ENCODE peak calls at places on chromosomes 11 and 22, in four cellular contexts. F is uterus, H is spleen, V is HCT116. U is an unnamed sample. For H3K4me1, the result is how much of the 10 kb centered on the place peaks cover.

GRCh38 chr11:121651267-121651625 is 198.5 kb upstream of the SORL1-AS1 start:
- DNase-seq in V (no peak), F (no peak), H (no peak), U (no peak)

GRCh38 chr11:94623120-94623735 is 56.1 kb downstream of the PIWIL4 start:
- DNase-seq in V (peak), F (peak), H (no peak), U (peak)

GRCh38 chr11:59556883-59557205 is 45.5 kb downstream of the OR4D9 start:
- DNase-seq in V (no peak), H (no peak), F (no peak), U (no peak)

GRCh38 chr22:35656284-35656752 is 8.1 kb downstream of the APOL6 start:
- DNase-seq in F (no peak), H (no peak), V (no peak), U (no peak)

GRCh38 chr11:1930448-1930802 is 10.9 kb downstream of the TNNT3 start:
- DNase-seq in V (no peak), H (peak), F (peak), U (no peak)

GRCh38 chr11:83151274-83151977 is 5.5 kb upstream of the PCF11 start:
- DNase-seq in F (no peak), V (no peak), H (no peak), U (no peak)

GRCh38 chr11:118607401-118608267 is at the start of gene PHLDB1:
- DNase-seq in F (peak), H (peak), V (no peak), U (peak)

GRCh38 chr11:66915046-66915832 is 42.9 kb downstream of the PC start:
- DNase-seq in F (no peak), V (no peak), H (no peak), U (no peak)

GRCh38 chr11:14894657-14895598 is 2.9 kb upstream of the CYP2R1 start:
- DNase-seq in F (no peak), V (no peak), H (peak), U (peak)

GRCh38 chr22:27620367-27621154 is 181.0 kb downstream of the MN1 start:
- DNase-seq in F (no peak), H (no peak), V (no peak), U (no peak)

GRCh38 chr22:44331881-44332714 is 19.3 kb upstream of the SHISAL1 start:
- DNase-seq in F (peak), H (no peak), V (no peak), U (peak)

GRCh38 chr22:49091451-49091850 is 736.2 kb downstream of the BRD1 start:
- DNase-seq in F (no peak), V (no peak), H (peak), U (no peak)

GRCh38 chr11:44046202-44046601 is 1.6 kb upstream of the ACCSL start:
- DNase-seq in V (no peak), H (no peak), F (no peak), U (no peak)

GRCh38 chr11:32032478-32032877 is 58.4 kb upstream of the RCN1 start:
- DNase-seq in F (no peak), H (no peak), V (no peak), U (no peak)

GRCh38 chr22:45039206-45039605 is 29.4 kb upstream of the PHF21B start:
- DNase-seq in H (no peak), V (no peak), F (no peak), U (no peak)

GRCh38 chr11:118003021-118003423 is 16.8 kb downstream of the IL10RA start:
- DNase-seq in F (no peak), H (peak), V (no peak), U (no peak)

GRCh38 chr22:50189849-50190181 is 4.1 kb downstream of the TRABD start:
- DNase-seq in H (peak), F (no peak), V (no peak), U (no peak)
- H3K4me3 ChIP-seq in H (peak), F (peak), V (peak), U (no peak)

DNA sequence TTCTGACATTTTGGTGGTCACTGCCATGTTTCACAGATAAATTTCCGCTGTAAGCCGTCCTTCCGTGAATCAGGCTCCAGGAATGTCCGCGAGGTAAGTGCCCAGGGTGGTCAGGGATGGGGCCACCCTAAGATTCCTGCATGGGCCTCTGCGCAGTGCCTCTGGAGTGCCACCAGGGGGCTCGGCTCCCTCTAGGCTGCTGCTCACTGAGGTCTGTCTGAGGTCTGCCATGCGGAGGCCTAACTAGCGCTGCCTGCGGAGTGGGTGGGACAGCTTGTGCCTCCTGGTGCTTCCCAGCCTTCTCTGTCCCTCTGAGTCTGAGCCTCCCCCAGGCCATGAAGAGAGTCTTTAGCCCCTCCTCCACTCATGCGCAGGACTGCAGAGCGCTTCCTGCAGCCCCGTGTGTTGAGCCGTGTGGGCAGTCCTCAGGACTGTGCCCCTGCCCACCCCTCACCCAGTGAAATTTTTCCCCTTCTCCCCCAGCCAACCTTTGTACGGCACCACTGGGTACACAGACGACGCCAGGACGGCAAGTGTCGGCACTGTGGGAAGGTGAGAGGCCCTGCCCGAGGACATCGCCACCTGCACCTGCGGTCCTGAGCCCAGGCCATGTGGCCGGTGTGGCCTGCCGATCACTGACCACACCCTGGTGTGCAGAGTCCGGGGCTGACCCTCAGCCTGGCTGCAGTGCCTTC is 11.9 kb upstream of the MDK start:
- DNase-seq in V (peak), H (peak), F (peak), U (peak)
- H3K4me1 ChIP-seq in V (under half), H (half or more), F (under half), U (under half)

GRCh38 chr22:31248138-31248745 is 36.1 kb downstream of the LIMK2 start:
- DNase-seq in F (peak), H (peak), V (no peak), U (peak)
- TF ChIP-seq POLR2A in F (peak), H (no peak), V (no peak), U (no peak)

DNA sequence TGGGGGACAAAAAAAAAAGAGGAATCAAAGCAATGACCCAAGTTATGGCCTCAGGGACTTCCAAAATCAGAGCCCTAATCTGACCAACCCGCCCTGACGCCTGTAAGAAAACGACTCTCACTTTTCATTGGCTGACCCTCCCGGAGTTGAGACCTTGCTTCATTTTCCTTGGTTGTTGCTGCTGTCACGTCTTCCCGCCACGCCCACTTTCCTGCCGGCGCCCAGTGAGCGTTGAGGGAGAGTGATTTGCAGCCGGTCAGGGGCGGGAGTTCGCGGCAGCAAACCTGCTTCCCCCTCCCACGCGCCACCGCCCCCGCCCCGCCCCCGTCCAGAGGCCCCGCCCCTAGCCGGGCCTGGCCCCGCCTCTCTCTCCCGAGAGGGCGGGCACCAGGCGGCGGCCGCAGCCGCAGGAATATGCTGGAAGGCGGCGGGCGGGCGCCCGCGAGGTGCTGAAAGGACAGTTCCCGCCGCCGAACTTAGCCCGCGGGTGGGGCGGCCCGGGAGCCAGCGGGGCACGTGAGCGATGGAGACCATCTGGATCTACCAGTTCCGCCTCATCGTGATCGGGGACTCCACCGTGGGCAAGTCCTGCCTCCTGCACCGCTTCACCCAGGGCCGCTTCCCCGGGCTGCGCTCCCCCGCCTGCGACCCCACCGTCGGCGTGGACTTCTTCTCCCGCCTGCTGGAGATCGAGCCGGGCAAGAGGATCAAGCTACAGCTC is at the start of gene RAB39A:
- DNase-seq in H (peak), V (peak), F (peak), U (peak)
- H3K4me3 ChIP-seq in H (peak), V (no peak), F (peak), U (peak)

GRCh38 chr22:19094393-19094997 is 27.7 kb downstream of the DGCR2 start:
- DNase-seq in H (no peak), V (no peak), F (no peak), U (no peak)

GRCh38 chr22:19092725-19093124 is 29.5 kb downstream of the DGCR2 start:
- DNase-seq in V (no peak), F (no peak), H (no peak), U (no peak)

GRCh38 chr22:19098157-19098556 is 24.1 kb downstream of the DGCR2 start:
- DNase-seq in F (no peak), V (no peak), H (no peak), U (no peak)

GRCh38 chr22:19096555-19096954 is 25.7 kb downstream of the DGCR2 start:
- DNase-seq in V (no peak), F (no peak), H (no peak), U (no peak)

GRCh38 chr22:19097518-19097917 is 24.7 kb downstream of the DGCR2 start:
- DNase-seq in F (no peak), V (no peak), H (no peak), U (no peak)
- H3K4me1 ChIP-seq in F (under half), V (under half), H (half or more), U (under half)

DNA sequence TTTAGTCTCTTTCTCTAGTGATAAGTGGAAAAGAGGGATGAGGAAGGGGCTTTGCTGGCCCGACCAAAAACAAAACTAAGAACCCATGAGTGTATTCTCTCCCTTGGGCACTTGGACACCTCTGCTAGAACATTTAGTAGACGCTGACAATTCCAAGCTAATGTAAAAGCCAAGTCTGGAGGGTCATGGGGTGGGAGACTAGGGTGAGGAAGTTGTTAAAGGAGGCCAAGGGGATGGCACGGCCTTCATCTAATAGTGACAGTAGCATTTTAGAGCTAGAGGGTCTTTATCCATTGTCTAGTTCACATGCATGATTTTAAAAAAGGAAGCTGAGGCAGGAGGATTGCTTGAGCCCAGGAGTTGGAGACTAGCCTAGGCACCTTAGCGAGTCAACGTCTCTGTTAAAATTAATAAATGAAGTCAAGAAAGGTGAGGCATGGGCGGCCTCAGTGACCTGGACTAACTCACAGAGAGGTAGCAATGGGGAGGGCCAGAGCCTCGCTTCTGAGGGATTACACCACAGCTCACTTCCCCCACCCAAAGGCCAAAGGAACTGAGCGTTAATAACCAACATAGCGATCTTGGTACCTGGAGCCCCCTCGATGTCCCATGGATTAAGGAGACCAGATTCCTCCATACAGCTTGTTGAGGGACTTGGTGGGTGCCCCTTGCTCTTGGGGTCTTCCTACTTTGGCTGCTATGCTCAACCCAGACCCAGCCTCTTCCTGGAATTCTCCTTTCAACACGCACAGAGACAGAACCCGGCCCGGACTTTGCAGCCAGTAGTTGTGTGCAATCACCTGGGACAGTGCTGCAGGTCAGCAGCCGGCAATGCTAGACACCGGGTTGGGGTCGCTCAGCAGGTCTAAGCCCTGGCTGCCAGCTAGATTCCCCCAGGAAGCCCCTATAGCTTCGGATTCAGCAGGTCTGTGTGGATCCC is 70.4 kb downstream of the BCR start:
- DNase-seq in F (no peak), H (no peak), V (no peak), U (no peak)
- TF ChIP-seq POLR2A in F (no peak), H (no peak), V (no peak), U (no peak)

GRCh38 chr11:20609727-20610707 is 10.6 kb downstream of the SLC6A5 start:
- DNase-seq in V (peak), F (peak), H (peak), U (peak)
- H3K4me3 ChIP-seq in V (peak), F (no peak), H (peak), U (no peak)

GRCh38 chr11:35112056-35112845 is 26.7 kb upstream of the CD44 start:
- DNase-seq in V (no peak), H (no peak), F (no peak), U (no peak)
- H3K4me1 ChIP-seq in V (under half), H (half or more), F (under half), U (under half)

GRCh38 chr11:128520886-128521696 is 66.3 kb downstream of the ETS1 start:
- DNase-seq in H (peak), V (no peak), F (no peak), U (no peak)

GRCh38 chr11:128518493-128519207 is 68.7 kb downstream of the ETS1 start:
- DNase-seq in H (no peak), F (no peak), V (no peak), U (no peak)

GRCh38 chr11:128519353-128519752 is 68.0 kb downstream of the ETS1 start:
- DNase-seq in V (no peak), H (no peak), F (no peak), U (no peak)

GRCh38 chr11:128521697-128522062 is 65.7 kb downstream of the ETS1 start:
- DNase-seq in H (peak), F (peak), V (no peak), U (no peak)

DNA sequence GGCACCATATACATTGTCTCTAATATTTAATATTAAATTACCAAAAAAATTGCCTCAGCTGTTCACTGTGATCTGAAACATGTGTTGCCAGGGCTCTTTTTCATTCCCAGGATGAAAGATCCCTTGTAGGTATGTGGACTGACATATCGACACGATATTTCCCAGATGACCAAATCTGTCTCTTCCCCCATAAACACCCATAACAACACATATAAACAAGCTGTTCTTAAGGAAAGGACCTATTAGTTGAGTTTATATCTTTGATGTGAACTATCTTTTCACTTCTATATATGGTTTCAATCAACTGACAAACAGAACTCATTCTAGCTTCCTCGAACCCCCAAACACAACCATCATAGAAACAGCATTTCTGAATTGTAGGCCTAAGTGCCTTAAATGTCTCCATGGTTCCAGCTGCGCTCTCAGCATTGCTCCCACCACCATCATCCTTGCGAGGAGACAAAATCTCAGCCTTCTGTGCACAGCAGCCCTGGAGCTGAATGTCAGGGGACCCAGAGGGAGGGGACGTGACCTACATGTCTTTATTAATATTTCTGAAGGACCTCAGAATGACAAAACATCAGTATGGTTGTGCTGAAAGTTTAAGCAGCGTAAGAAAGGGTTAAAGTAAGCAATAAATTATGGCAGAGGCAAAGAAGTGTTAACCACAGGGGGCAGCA is 67.0 kb downstream of the ETS1 start:
- DNase-seq in F (no peak), H (no peak), V (no peak), U (no peak)
- TF ChIP-seq POLR2A in F (no peak), H (no peak), V (no peak), U (no peak)

U was measured in testis.